ENCODE peak calls at places on chromosomes 16 and 17, in five cellular contexts. One of them, this sample, is unnamed.

GRCh38 chr17:79840204-79840988 is 1.2 kb upstream of the CBX4 start:
- DNase-seq in epithelial cell of esophagus: peak
- DNase-seq in heart left ventricle: peak
- DNase-seq in RWPE1: no peak
- DNase-seq in neural crest cell: peak
- DNase-seq in this sample: peak

GRCh38 chr16:81686391-81687182 is 92.5 kb upstream of the PLCG2 start:
- DNase-seq in epithelial cell of esophagus: no peak
- DNase-seq in heart left ventricle: no peak
- DNase-seq in RWPE1: no peak
- DNase-seq in neural crest cell: no peak
- DNase-seq in this sample: no peak

GRCh38 chr17:35051579-35052239 is 11.8 kb downstream of the RFFL start:
- DNase-seq in epithelial cell of esophagus: no peak
- DNase-seq in RWPE1: no peak
- DNase-seq in neural crest cell: no peak
- DNase-seq in heart left ventricle: no peak
- DNase-seq in this sample: no peak

GRCh38 chr17:14330492-14330920 is 29.6 kb downstream of the HS3ST3B1 start:
- DNase-seq in RWPE1: no peak
- DNase-seq in heart left ventricle: no peak
- DNase-seq in neural crest cell: no peak
- DNase-seq in epithelial cell of esophagus: no peak
- DNase-seq in this sample: no peak

GRCh38 chr16:47886631-47887415 is 269.0 kb downstream of the ABCC12 start:
- DNase-seq in neural crest cell: no peak
- DNase-seq in heart left ventricle: no peak
- DNase-seq in RWPE1: no peak
- DNase-seq in epithelial cell of esophagus: no peak
- DNase-seq in this sample: peak

GRCh38 chr16:72876221-72876620 is 171.7 kb downstream of the ZFHX3 start:
- DNase-seq in RWPE1: no peak
- DNase-seq in neural crest cell: no peak
- DNase-seq in epithelial cell of esophagus: peak
- DNase-seq in heart left ventricle: peak
- DNase-seq in this sample: no peak

GRCh38 chr17:7550359-7550758 is 1.5 kb downstream of the TNFSF12 start:
- DNase-seq in RWPE1: no peak
- DNase-seq in epithelial cell of esophagus: no peak
- DNase-seq in neural crest cell: no peak
- DNase-seq in heart left ventricle: no peak
- DNase-seq in this sample: no peak

GRCh38 chr16:69112285-69113129 is 7.1 kb downstream of the HAS3 start:
- DNase-seq in heart left ventricle: peak
- DNase-seq in epithelial cell of esophagus: peak
- DNase-seq in RWPE1: no peak
- DNase-seq in neural crest cell: peak
- DNase-seq in this sample: peak

GRCh38 chr17:75075597-75076253 is 12.0 kb upstream of the SLC16A5 start:
- DNase-seq in heart left ventricle: no peak
- DNase-seq in RWPE1: no peak
- DNase-seq in epithelial cell of esophagus: no peak
- DNase-seq in neural crest cell: no peak
- DNase-seq in this sample: no peak

GRCh38 chr17:19897108-19897854 is 29.5 kb upstream of the ULK2 start:
- DNase-seq in epithelial cell of esophagus: peak
- DNase-seq in heart left ventricle: peak
- DNase-seq in RWPE1: peak
- DNase-seq in neural crest cell: no peak
- DNase-seq in this sample: no peak

GRCh38 chr17:229945-230235 is 48.4 kb upstream of the DOC2B start:
- DNase-seq in neural crest cell: no peak
- DNase-seq in epithelial cell of esophagus: no peak
- DNase-seq in RWPE1: no peak
- DNase-seq in heart left ventricle: no peak
- DNase-seq in this sample: no peak

GRCh38 chr17:37553357-37553966 is 55.8 kb downstream of the SYNRG start:
- DNase-seq in RWPE1: no peak
- DNase-seq in heart left ventricle: no peak
- DNase-seq in epithelial cell of esophagus: no peak
- DNase-seq in neural crest cell: no peak
- DNase-seq in this sample: no peak

GRCh38 chr17:72118588-72119279 is 2.1 kb upstream of the SOX9 start:
- DNase-seq in RWPE1: peak
- DNase-seq in heart left ventricle: peak
- DNase-seq in neural crest cell: peak
- DNase-seq in epithelial cell of esophagus: peak
- DNase-seq in this sample: peak

GRCh38 chr17:44707755-44708400 is 587 bp upstream of the DBF4B start:
- DNase-seq in heart left ventricle: no peak
- DNase-seq in RWPE1: no peak
- DNase-seq in epithelial cell of esophagus: no peak
- DNase-seq in neural crest cell: no peak
- DNase-seq in this sample: no peak

GRCh38 chr17:19381741-19382444 is 3.6 kb downstream of the MAPK7 start:
- DNase-seq in neural crest cell: no peak
- DNase-seq in RWPE1: no peak
- DNase-seq in epithelial cell of esophagus: no peak
- DNase-seq in heart left ventricle: no peak
- DNase-seq in this sample: no peak

GRCh38 chr16:68276223-68276622 is 11.9 kb downstream of the SLC7A6 start:
- DNase-seq in epithelial cell of esophagus: no peak
- DNase-seq in RWPE1: no peak
- DNase-seq in neural crest cell: no peak
- DNase-seq in heart left ventricle: no peak
- DNase-seq in this sample: no peak

GRCh38 chr16:77336637-77337036 is 98.2 kb downstream of the ADAMTS18 start:
- DNase-seq in heart left ventricle: no peak
- DNase-seq in RWPE1: no peak
- DNase-seq in neural crest cell: no peak
- DNase-seq in epithelial cell of esophagus: no peak
- DNase-seq in this sample: no peak

GRCh38 chr17:6497496-6498221 is 53.4 kb downstream of the PIMREG start:
- DNase-seq in RWPE1: no peak
- DNase-seq in heart left ventricle: no peak
- DNase-seq in epithelial cell of esophagus: no peak
- DNase-seq in neural crest cell: no peak
- DNase-seq in this sample: peak

GRCh38 chr17:49074851-49075540 is 57.6 kb upstream of the B4GALNT2 start:
- DNase-seq in RWPE1: no peak
- DNase-seq in neural crest cell: no peak
- DNase-seq in heart left ventricle: no peak
- DNase-seq in epithelial cell of esophagus: no peak
- DNase-seq in this sample: no peak

GRCh38 chr16:68493412-68494070 is 45.2 kb upstream of the SMPD3 start:
- DNase-seq in epithelial cell of esophagus: no peak
- DNase-seq in neural crest cell: no peak
- DNase-seq in RWPE1: no peak
- DNase-seq in heart left ventricle: no peak
- DNase-seq in this sample: no peak

GRCh38 chr17:65055280-65055707 is 1.2 kb downstream of the GNA13 start:
- DNase-seq in RWPE1: no peak
- DNase-seq in epithelial cell of esophagus: no peak
- DNase-seq in heart left ventricle: no peak
- DNase-seq in neural crest cell: no peak
- DNase-seq in this sample: no peak

GRCh38 chr16:67304006-67304405 is 22.5 kb downstream of the KCTD19 start:
- DNase-seq in heart left ventricle: no peak
- DNase-seq in epithelial cell of esophagus: no peak
- DNase-seq in RWPE1: no peak
- DNase-seq in neural crest cell: no peak
- DNase-seq in this sample: no peak

GRCh38 chr16:1105888-1106620 is 10.0 kb upstream of the C1QTNF8 start:
- DNase-seq in heart left ventricle: peak
- DNase-seq in epithelial cell of esophagus: peak
- DNase-seq in neural crest cell: peak
- DNase-seq in RWPE1: peak
- DNase-seq in this sample: peak
- TF ChIP-seq CTCF in heart left ventricle: peak
- TF ChIP-seq CTCF in epithelial cell of esophagus: peak
- TF ChIP-seq CTCF in neural crest cell: peak
- TF ChIP-seq CTCF in RWPE1: peak
- TF ChIP-seq CTCF in this sample: peak

GRCh38 chr17:38867179-38867994 is 2.5 kb upstream of the LASP1 start:
- DNase-seq in heart left ventricle: no peak
- DNase-seq in epithelial cell of esophagus: peak
- DNase-seq in neural crest cell: peak
- DNase-seq in RWPE1: no peak
- DNase-seq in this sample: peak
- TF ChIP-seq CTCF in heart left ventricle: no peak
- TF ChIP-seq CTCF in epithelial cell of esophagus: peak
- TF ChIP-seq CTCF in neural crest cell: peak
- TF ChIP-seq CTCF in RWPE1: no peak
- TF ChIP-seq CTCF in this sample: peak

GRCh38 chr16:29779474-29779873 is 1.4 kb downstream of the ZG16 start:
- DNase-seq in RWPE1: peak
- DNase-seq in heart left ventricle: no peak
- DNase-seq in neural crest cell: no peak
- DNase-seq in epithelial cell of esophagus: peak
- DNase-seq in this sample: no peak

GRCh38 chr16:29789775-29790182 is 772 bp upstream of the KIF22 start:
- DNase-seq in epithelial cell of esophagus: no peak
- DNase-seq in neural crest cell: no peak
- DNase-seq in heart left ventricle: no peak
- DNase-seq in RWPE1: no peak
- DNase-seq in this sample: no peak

GRCh38 chr16:29790183-29790948 is at the start of gene KIF22:
- DNase-seq in RWPE1: peak
- DNase-seq in epithelial cell of esophagus: peak
- DNase-seq in neural crest cell: peak
- DNase-seq in heart left ventricle: peak
- DNase-seq in this sample: peak

GRCh38 chr16:29784157-29784556 is 6.1 kb downstream of the ZG16 start:
- DNase-seq in RWPE1: peak
- DNase-seq in heart left ventricle: no peak
- DNase-seq in epithelial cell of esophagus: peak
- DNase-seq in neural crest cell: no peak
- DNase-seq in this sample: no peak

GRCh38 chr16:29784901-29785500 is 5.5 kb upstream of the KIF22 start:
- DNase-seq in heart left ventricle: peak
- DNase-seq in neural crest cell: peak
- DNase-seq in RWPE1: no peak
- DNase-seq in epithelial cell of esophagus: peak
- DNase-seq in this sample: peak
- TF ChIP-seq CTCF in heart left ventricle: peak
- TF ChIP-seq CTCF in neural crest cell: peak
- TF ChIP-seq CTCF in RWPE1: peak
- TF ChIP-seq CTCF in epithelial cell of esophagus: peak
- TF ChIP-seq CTCF in this sample: peak

GRCh38 chr17:73325527-73325842 is 13.7 kb upstream of the CDC42EP4 start:
- DNase-seq in RWPE1: no peak
- DNase-seq in epithelial cell of esophagus: peak
- DNase-seq in heart left ventricle: peak
- DNase-seq in neural crest cell: no peak
- DNase-seq in this sample: no peak
- TF ChIP-seq CTCF in RWPE1: no peak
- TF ChIP-seq CTCF in epithelial cell of esophagus: peak
- TF ChIP-seq CTCF in heart left ventricle: peak
- TF ChIP-seq CTCF in neural crest cell: no peak
- TF ChIP-seq CTCF in this sample: no peak

GRCh38 chr16:89408315-89408714 is 82.0 kb downstream of the ANKRD11 start:
- DNase-seq in neural crest cell: no peak
- DNase-seq in epithelial cell of esophagus: no peak
- DNase-seq in heart left ventricle: peak
- DNase-seq in RWPE1: no peak
- DNase-seq in this sample: no peak
- TF ChIP-seq CTCF in neural crest cell: no peak
- TF ChIP-seq CTCF in epithelial cell of esophagus: no peak
- TF ChIP-seq CTCF in heart left ventricle: no peak
- TF ChIP-seq CTCF in RWPE1: no peak
- TF ChIP-seq CTCF in this sample: no peak

GRCh38 chr16:74748710-74749073 is 25.9 kb downstream of the FA2H start:
- DNase-seq in epithelial cell of esophagus: no peak
- DNase-seq in heart left ventricle: no peak
- DNase-seq in neural crest cell: peak
- DNase-seq in RWPE1: no peak
- DNase-seq in this sample: no peak

GRCh38 chr16:74749291-74750055 is 25.1 kb downstream of the FA2H start:
- DNase-seq in epithelial cell of esophagus: peak
- DNase-seq in heart left ventricle: no peak
- DNase-seq in neural crest cell: no peak
- DNase-seq in RWPE1: no peak
- DNase-seq in this sample: no peak

GRCh38 chr16:74747716-74748041 is 26.9 kb downstream of the FA2H start:
- DNase-seq in neural crest cell: no peak
- DNase-seq in heart left ventricle: no peak
- DNase-seq in RWPE1: no peak
- DNase-seq in epithelial cell of esophagus: no peak
- DNase-seq in this sample: no peak

GRCh38 chr16:74745926-74746325 is 28.7 kb downstream of the FA2H start:
- DNase-seq in RWPE1: no peak
- DNase-seq in epithelial cell of esophagus: no peak
- DNase-seq in neural crest cell: no peak
- DNase-seq in heart left ventricle: no peak
- DNase-seq in this sample: no peak

GRCh38 chr16:74748042-74748709 is 26.4 kb downstream of the FA2H start:
- DNase-seq in RWPE1: no peak
- DNase-seq in heart left ventricle: no peak
- DNase-seq in epithelial cell of esophagus: no peak
- DNase-seq in neural crest cell: no peak
- DNase-seq in this sample: no peak
- TF ChIP-seq CTCF in RWPE1: no peak
- TF ChIP-seq CTCF in heart left ventricle: no peak
- TF ChIP-seq CTCF in epithelial cell of esophagus: no peak
- TF ChIP-seq CTCF in neural crest cell: no peak
- TF ChIP-seq CTCF in this sample: no peak